ENCODE peak calls at places on chromosomes 11 and 22, in six cellular contexts. G, Y, A, O, X and T are unnamed samples.

GRCh38 chr22:41401781-41402648 is 20.3 kb downstream of the TEF start:
- DNase-seq in G (no peak), Y (no peak), A (no peak), O (peak), X (peak), T (peak)

GRCh38 chr22:22614065-22614464 is 30.3 kb upstream of the GGTLC2 start:
- DNase-seq in G (no peak), Y (no peak), A (no peak), O (no peak), X (no peak), T (no peak)

GRCh38 chr11:65066315-65066714 is 8.0 kb upstream of the NAALADL1 start:
- DNase-seq in G (no peak), Y (no peak), A (no peak), O (no peak), X (no peak), T (no peak)

GRCh38 chr11:68750197-68750987 is 928 bp downstream of the TESMIN start:
- DNase-seq in G (peak), Y (peak), A (peak), O (peak), X (no peak), T (no peak)

GRCh38 chr22:49331223-49331815 is 496.4 kb downstream of the BRD1 start:
- DNase-seq in G (no peak), Y (peak), A (no peak), O (no peak), X (no peak), T (no peak)

GRCh38 chr11:6473481-6474422 is at the start of gene TRIM3:
- DNase-seq in G (peak), Y (peak), A (peak), O (peak), X (peak), T (peak)

GRCh38 chr22:45448431-45448830 is 34.9 kb downstream of the RIBC2 start:
- DNase-seq in G (no peak), Y (no peak), A (no peak), O (no peak), X (no peak), T (no peak)

GRCh38 chr11:115869780-115870431 is 365.7 kb upstream of the CADM1 start:
- DNase-seq in G (peak), Y (no peak), A (no peak), O (peak), X (no peak), T (no peak)

GRCh38 chr22:20141186-20142077 is 9.4 kb downstream of the CCDC188 start:
- DNase-seq in G (no peak), Y (no peak), A (no peak), O (no peak), X (no peak), T (no peak)

GRCh38 chr11:372809-373715 is 3.8 kb downstream of the B4GALNT4 start:
- DNase-seq in G (no peak), Y (no peak), A (no peak), O (no peak), X (no peak), T (no peak)

GRCh38 chr11:100830295-100830694 is 143.2 kb downstream of the ARHGAP42 start:
- DNase-seq in G (no peak), Y (no peak), A (no peak), O (peak), X (no peak), T (no peak)

GRCh38 chr11:61572913-61573312 is 8.0 kb downstream of the SYT7 start:
- DNase-seq in G (no peak), Y (no peak), A (no peak), O (no peak), X (no peak), T (no peak)

GRCh38 chr11:45264839-45265515 is 21.2 kb downstream of the SYT13 start:
- DNase-seq in G (peak), Y (no peak), A (no peak), O (peak), X (peak), T (peak)